ENCODE peak calls at places on chromosome 12, in nine cellular contexts. J is psoas muscle, M is GM23338, H is MM.1S, Y is left lung, X is esophagus muscularis mucosa, Q is vagina, K is stomach, W is colonic mucosa. E is an unnamed sample.

GRCh38 chr12:95997911-95998510 is 1.9 kb upstream of the HAL start:
- DNase-seq in J (no peak), M (no peak), H (no peak), Y (no peak), X (no peak), Q (no peak), K (no peak), W (no peak), E (no peak)

GRCh38 chr12:103742349-103742784 is 98.7 kb downstream of the NT5DC3 start:
- DNase-seq in J (no peak), M (peak), H (no peak), Y (no peak), X (no peak), Q (no peak), K (peak), W (peak), E (no peak)

GRCh38 chr12:96444403-96444802 is 44.2 kb upstream of the CDK17 start:
- DNase-seq in J (no peak), M (no peak), H (no peak), Y (no peak), X (no peak), Q (no peak), K (no peak), W (no peak), E (no peak)

GRCh38 chr12:105462841-105463240 is 132.3 kb downstream of the C12orf75 start:
- DNase-seq in J (no peak), M (no peak), H (no peak), Y (no peak), X (no peak), Q (no peak), K (no peak), W (no peak), E (no peak)

GRCh38 chr12:76299536-76300296 is 48.5 kb downstream of the BBS10 start:
- DNase-seq in J (no peak), M (no peak), H (no peak), Y (no peak), X (no peak), Q (no peak), K (no peak), W (no peak), E (no peak)

GRCh38 chr12:113684053-113684907 is 212.6 kb upstream of the LHX5 start:
- DNase-seq in J (no peak), M (peak), H (no peak), Y (no peak), X (no peak), Q (no peak), K (no peak), W (no peak), E (no peak)

GRCh38 chr12:127810026-127810425 is 456.9 kb upstream of the TMEM132C start:
- DNase-seq in J (no peak), M (no peak), H (no peak), Y (no peak), X (no peak), Q (no peak), K (no peak), W (no peak), E (no peak)

GRCh38 chr12:8637666-8638065 is 25.0 kb downstream of the MFAP5 start:
- DNase-seq in J (no peak), M (no peak), H (no peak), Y (no peak), X (no peak), Q (no peak), K (no peak), W (no peak), E (no peak)

GRCh38 chr12:107225626-107226025 is 132.3 kb upstream of the CRY1 start:
- DNase-seq in J (no peak), M (peak), H (no peak), Y (no peak), X (no peak), Q (no peak), K (no peak), W (no peak), E (no peak)

GRCh38 chr12:13343380-13343779 is 146.9 kb downstream of the EMP1 start:
- DNase-seq in J (no peak), M (no peak), H (no peak), Y (no peak), X (no peak), Q (no peak), K (no peak), W (no peak), E (no peak)

DNA sequence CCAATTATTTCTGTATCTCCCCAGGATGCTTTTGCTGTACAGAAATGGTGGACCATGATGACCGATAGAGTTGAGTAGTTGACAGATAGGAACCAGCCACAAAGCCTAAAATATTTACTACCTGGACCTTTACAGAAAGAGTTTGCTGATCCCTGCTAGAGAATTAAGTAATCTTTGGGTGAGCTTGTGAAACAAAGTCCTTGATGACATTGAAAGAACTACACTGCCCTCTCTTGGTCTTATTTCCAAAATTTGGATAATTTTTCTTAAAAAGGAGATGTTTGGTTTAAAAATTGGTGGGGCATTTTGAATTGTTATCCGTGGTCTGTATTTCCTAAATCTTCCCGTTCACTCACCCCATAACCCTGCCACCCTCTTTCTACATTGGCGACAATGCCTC is 13.7 kb upstream of the TCTN1 start:
- DNase-seq in J (no peak), M (peak), H (peak), Y (no peak), X (no peak), Q (no peak), K (no peak), W (no peak), E (no peak)
- TF ChIP-seq CTCF in J (peak), M (peak), H (peak), Y (peak), X (peak), Q (peak), K (peak), W (peak), E (no peak)

DNA sequence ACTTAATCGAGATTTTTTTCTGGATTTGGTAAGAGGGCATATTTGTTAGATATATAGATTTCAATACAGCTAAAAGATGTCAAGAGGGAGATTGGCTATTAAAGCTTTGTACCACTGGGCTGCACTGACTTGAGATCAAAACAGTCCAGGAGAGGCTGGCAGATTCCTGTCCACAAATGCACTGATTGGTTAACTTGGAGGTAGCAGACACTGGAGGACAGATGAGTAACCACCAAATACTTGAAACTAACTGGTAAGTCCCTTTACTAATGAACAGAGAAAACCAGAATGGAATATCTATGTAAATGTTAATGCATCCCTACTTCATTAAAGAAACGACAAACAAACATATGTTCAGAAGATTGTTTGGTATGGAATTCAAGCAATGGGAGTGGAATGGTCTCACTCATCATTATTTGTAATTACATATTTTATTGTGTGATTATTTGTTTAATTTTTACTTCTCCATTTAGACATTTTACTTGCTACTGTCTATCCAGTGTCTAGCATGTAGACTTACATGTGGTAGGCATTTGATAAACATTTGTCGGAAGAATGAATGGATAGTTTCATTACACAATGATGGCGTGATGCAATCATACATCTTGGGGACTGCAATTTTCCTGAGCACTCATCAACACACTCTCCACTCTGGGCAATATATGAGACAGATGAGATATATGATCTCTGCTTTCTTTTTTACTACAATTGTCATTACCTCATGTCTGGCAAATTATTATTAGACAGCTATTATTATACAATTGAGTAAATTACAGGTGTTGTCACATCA is 416.4 kb downstream of the LRIG3 start:
- DNase-seq in J (no peak), M (no peak), H (no peak), Y (no peak), X (no peak), Q (no peak), K (no peak), W (no peak), E (no peak)
- H3K27ac ChIP-seq in J (no peak), M (no peak), H (no peak), Y (no peak), X (no peak), Q (no peak), K (no peak), W (no peak), E (no peak)

DNA sequence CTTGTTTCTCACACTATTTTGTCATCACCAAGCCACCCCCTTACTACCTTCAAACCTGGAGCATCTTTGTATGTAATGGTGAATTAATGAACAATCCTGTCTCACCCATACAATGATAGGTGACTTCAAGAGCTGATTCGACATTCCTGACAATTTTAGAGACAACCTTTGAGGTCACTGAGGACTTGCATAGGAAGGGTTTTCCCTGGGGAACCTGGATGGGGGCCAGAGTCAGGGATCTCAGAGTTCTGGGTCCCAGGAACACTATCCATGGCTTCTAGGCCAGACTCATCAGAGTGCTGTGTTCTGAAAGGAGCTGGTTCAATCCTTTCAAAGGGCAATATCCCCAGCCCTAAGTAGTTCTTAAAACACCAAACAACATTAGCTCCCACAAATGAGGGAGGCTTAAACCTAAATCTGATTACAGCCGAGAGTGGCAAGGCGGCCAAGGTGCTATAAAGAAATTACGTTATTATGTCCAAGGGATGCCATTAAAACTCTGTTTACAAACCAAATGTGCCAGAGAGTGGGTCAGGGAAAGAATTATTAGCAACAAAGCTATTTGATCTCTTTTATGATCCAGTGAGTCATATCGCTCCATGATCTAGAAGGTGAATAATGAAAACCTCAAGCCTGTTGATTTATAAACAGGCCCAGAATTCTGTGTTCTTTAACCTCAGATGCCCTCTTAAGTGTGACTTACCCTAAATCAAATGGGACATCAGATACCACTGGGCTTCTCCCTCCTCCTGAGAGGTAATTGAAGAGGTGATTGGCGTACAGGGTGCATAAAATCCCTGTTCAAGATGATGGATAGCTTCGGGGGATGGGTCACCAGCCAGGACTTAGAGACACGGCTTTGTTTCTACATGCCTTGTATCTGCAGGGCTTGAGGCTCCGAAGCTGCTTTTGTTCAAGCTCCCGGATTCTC is 230.2 kb upstream of the TBX3 start:
- DNase-seq in J (no peak), M (no peak), H (no peak), Y (no peak), X (no peak), Q (no peak), K (no peak), W (no peak), E (no peak)
- TF ChIP-seq CTCF in J (no peak), M (no peak), H (no peak), Y (no peak), X (no peak), Q (no peak), K (no peak), W (no peak), E (no peak)

GRCh38 chr12:50006266-50006665 is 19.0 kb downstream of the RACGAP1 start:
- DNase-seq in J (no peak), M (no peak), H (peak), Y (no peak), X (peak), Q (no peak), K (no peak), W (no peak), E (no peak)
- H3K27ac ChIP-seq in J (no peak), M (no peak), H (peak), Y (no peak), X (peak), Q (no peak), K (no peak), W (no peak), E (no peak)

DNA sequence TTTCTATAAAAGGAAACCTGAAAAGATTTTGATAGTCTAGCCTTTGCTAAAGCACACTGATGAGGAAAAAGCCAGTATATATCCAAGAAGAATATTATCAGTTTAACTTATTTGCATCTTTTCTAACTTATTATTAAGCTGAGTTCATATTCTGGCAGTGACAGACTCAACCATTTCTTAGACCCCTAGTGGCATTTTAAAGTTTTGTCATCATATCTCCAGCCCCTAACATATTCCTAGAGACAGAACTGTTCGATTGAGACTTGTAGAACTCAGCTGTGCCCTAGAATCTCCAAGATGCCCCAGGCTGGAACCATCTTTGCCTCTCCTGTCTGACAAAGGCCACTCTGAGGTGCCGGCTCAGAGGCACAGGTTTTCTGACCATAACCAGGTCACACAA is 365.6 kb downstream of the NELL2 start:
- DNase-seq in J (no peak), M (peak), H (no peak), Y (no peak), X (no peak), Q (no peak), K (no peak), W (no peak), E (no peak)
- TF ChIP-seq CTCF in J (no peak), M (no peak), H (no peak), Y (no peak), X (no peak), Q (no peak), K (no peak), W (no peak), E (no peak)

GRCh38 chr12:79547735-79548347 is 142.9 kb downstream of the PAWR start:
- DNase-seq in J (no peak), M (peak), H (peak), Y (no peak), X (no peak), Q (no peak), K (no peak), W (peak), E (peak)
- H3K27ac ChIP-seq in J (no peak), M (peak), H (no peak), Y (peak), X (peak), Q (no peak), K (peak), W (peak), E (no peak)

DNA sequence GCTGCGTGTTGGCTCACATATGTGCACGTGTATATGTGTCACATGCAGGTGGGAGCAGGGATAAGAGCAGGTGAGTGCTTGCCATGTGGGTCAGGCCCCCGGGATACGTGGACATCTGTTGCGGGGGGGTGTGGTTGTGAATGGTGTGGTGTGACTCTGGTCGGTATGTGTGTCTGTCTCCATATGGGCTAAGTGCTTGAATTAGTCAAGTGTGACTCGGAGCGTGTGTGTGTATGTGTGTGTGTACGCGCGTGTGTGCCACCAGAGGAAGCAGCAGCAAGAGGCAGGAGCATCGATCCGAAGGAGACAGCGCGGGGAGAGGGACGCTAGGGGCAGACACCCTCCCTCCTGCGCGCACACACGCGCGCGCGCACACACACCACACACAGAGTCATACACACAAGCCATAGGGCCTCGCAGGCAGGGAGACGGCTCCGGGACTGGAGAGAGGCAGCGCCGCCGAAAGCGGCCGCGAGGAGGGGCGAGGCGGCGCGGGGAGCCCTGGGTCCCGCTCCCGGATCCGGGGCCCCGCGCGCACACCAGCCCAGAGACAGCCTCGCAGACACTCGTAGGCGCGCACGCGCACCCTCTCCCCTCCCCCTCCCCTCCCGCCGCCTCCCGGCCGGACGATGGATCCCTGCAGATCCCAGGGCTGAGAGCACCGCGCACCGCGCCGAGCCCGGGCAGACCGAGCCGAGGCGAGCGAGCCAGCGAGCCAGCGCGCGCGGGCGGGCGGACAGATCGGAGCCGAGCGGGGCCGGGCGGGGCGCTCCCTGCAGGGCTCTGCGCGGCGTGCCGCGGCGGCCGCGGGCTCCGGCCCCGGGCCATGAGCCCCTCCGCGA is at the start of gene ASIC1:
- DNase-seq in J (peak), M (peak), H (peak), Y (peak), X (no peak), Q (no peak), K (peak), W (peak), E (peak)
- TF ChIP-seq CTCF in J (peak), M (no peak), H (no peak), Y (no peak), X (peak), Q (no peak), K (no peak), W (no peak), E (no peak)

GRCh38 chr12:58364389-58365086 is 423.2 kb downstream of the ATP23 start:
- DNase-seq in J (no peak), M (no peak), H (no peak), Y (no peak), X (no peak), Q (no peak), K (no peak), W (no peak), E (no peak)

GRCh38 chr12:58358369-58358768 is 417.0 kb downstream of the ATP23 start:
- DNase-seq in J (no peak), M (no peak), H (no peak), Y (no peak), X (no peak), Q (no peak), K (no peak), W (no peak), E (no peak)

GRCh38 chr12:58356794-58357193 is 415.4 kb downstream of the ATP23 start:
- DNase-seq in J (no peak), M (no peak), H (no peak), Y (no peak), X (no peak), Q (no peak), K (no peak), W (no peak), E (no peak)

GRCh38 chr12:58363971-58364370 is 422.6 kb downstream of the ATP23 start:
- DNase-seq in J (no peak), M (no peak), H (no peak), Y (no peak), X (no peak), Q (no peak), K (no peak), W (no peak), E (no peak)

GRCh38 chr12:58359084-58359483 is 417.7 kb downstream of the ATP23 start:
- DNase-seq in J (no peak), M (no peak), H (no peak), Y (no peak), X (no peak), Q (no peak), K (no peak), W (no peak), E (no peak)
- H3K27ac ChIP-seq in J (no peak), M (no peak), H (no peak), Y (no peak), X (no peak), Q (no peak), K (no peak), W (no peak), E (no peak)